ENCODE peak calls at places on chromosomes 11 and 22, in ten cellular contexts. M is cardiac fibroblast, L is fibroblast of villous mesenchyme, E is heart left ventricle, T is pancreas, W is foreskin fibroblast, Y is H1, I is adipocyte, H is PC-9, F is GM23338. N is an unnamed sample.
A peak's percentile ranks its signal among the peaks of the same experiment; 100 is the strongest.

GRCh38 chr11:12057299-12057980 is 49.0 kb upstream of the DKK3 start:
- DNase-seq in M (no peak), W (no peak), H (no peak), I (no peak), Y (no peak), F (no peak), T (no peak), L (no peak), E (no peak), N (no peak)

GRCh38 chr11:128891410-128891861 is 280 bp downstream of the KCNJ5 start:
- DNase-seq in L (peak; percentile 14), W (no peak), Y (peak; percentile 65), E (no peak), M (no peak), H (no peak), F (peak; percentile 40), I (no peak), T (peak; percentile 43), N (peak; percentile 75)

GRCh38 chr11:14819596-14819995 is 72.4 kb downstream of the CYP2R1 start:
- DNase-seq in Y (no peak), H (no peak), L (no peak), T (no peak), F (no peak), I (no peak), E (no peak), W (no peak), M (no peak), N (no peak)

GRCh38 chr11:111465400-111465799 is 46.8 kb downstream of the BTG4 start:
- DNase-seq in W (peak; percentile 76), M (no peak), I (peak; percentile 45), L (peak; percentile 33), F (no peak), T (no peak), Y (no peak), H (peak; percentile 52), E (no peak), N (no peak)

GRCh38 chr11:44018127-44018521 is 29.7 kb upstream of the ACCSL start:
- DNase-seq in L (no peak), M (no peak), T (peak; percentile 15), H (no peak), I (no peak), W (no peak), E (no peak), Y (peak; percentile 39), F (no peak), N (no peak)

GRCh38 chr22:46180370-46181137 is 30.2 kb downstream of the PPARA start:
- DNase-seq in Y (no peak), L (peak; percentile 10), E (no peak), M (peak; percentile 37), F (peak; percentile 29), W (no peak), H (no peak), T (no peak), I (peak; percentile 9), N (no peak)

GRCh38 chr11:65212226-65212801 is 30.6 kb downstream of the CAPN1 start:
- DNase-seq in M (peak; percentile 18), H (no peak), E (no peak), W (no peak), T (no peak), F (peak; percentile 46), L (peak; percentile 40), I (no peak), Y (no peak), N (peak; percentile 57)

GRCh38 chr22:26662160-26662559 is 4.8 kb downstream of the MIAT start:
- DNase-seq in E (no peak), L (no peak), T (no peak), H (no peak), W (no peak), F (no peak), Y (no peak), I (no peak), M (no peak), N (no peak)

GRCh38 chr22:22983123-22983522 is 87.2 kb upstream of the GNAZ start:
- DNase-seq in L (no peak), E (no peak), T (no peak), I (no peak), M (no peak), F (no peak), Y (no peak), W (no peak), H (no peak), N (no peak)

GRCh38 chr11:11958403-11958802 is 50.0 kb downstream of the DKK3 start:
- DNase-seq in F (no peak), H (no peak), Y (no peak), M (no peak), E (no peak), T (no peak), W (no peak), L (no peak), I (no peak), N (no peak)

GRCh38 chr11:109726061-109726460 is 304.1 kb downstream of the C11orf87 start:
- DNase-seq in T (no peak), M (no peak), F (no peak), Y (no peak), E (no peak), L (no peak), I (no peak), W (no peak), H (no peak), N (no peak)

DNA sequence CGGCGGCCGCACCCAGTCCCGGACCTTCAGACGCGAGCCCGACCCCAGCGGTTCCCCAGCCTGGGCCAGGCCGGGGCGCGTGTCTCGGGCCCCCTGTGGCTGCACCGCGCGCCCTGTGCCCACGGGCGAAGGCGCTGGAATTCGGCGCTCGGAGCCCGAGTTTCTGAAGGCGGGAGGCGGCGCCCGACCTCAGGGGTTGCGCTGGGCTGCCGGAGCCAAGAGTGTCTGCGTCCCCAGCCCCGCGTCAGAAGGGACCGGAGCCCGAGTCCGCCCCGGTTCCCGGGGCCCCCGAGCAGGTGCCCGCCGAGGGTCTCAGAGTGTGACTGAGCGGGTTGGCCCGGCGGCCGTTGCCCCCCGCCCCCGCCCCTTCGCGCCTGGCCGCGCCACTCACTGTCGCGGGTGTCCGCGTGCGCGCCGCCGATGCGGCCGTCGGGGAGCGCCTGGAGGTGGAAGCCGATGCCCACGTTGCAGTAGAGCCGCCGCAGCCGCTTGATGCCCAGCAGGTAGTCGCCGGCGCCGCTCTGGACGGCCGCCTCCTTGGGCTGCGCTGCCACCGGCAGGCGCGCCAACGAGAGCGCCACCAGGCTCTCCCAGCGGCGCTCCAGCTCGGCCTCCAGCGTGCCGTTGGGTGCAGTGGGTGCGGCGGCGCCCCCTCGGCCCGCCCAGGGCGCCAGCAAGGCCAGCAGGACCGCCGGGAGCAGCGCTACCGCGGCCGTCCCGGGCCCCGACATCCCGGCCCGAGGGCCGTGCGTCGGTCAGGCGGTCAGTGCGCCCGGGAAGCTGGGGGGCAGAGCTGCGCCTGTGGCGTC is 583 bp downstream of the FGF4 start:
- DNase-seq in F (peak; percentile 54), Y (peak; percentile 69), I (no peak), L (no peak), M (no peak), E (no peak), H (no peak), T (no peak), W (no peak), N (peak; percentile 80)
- H3K4me3 ChIP-seq in F (peak overlapping the region; percentile 60), Y (peak overlapping the region; percentile 60), I (no peak overlapping the region), L (no peak overlapping the region), M (no peak overlapping the region), E (no peak overlapping the region), H (no peak overlapping the region), T (no peak overlapping the region), W (no peak overlapping the region), N (no peak overlapping the region)

DNA sequence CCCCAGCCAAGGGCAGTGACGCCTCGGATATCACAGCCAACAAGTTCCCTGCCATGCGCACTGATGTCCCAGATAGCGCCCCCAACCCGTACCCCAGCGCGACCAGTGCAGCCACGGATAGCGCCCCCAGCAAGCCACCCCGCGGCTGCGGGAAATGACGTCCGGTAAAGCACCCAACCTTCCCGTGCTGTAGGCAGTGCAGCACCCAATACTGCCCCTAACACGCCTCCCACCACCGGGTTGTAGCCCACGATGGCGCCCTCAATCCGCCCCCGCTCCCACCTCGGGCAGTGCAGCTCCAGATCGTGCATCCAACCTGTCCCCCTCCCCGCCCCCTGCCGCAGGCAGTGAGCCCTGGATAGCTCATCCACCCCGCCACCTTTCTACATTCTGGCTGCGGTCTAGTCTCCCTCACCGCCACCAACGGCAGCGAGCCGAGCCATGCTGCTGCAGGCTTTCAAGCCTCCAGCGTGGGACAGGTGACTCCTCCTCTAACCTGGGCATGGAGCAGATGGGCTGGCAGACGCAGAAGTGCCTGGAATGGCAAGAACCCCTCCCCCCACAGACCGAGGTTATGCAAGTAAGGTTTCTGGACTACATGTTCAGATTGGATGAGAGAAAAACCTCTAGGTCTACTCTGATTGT is 540 bp downstream of the RFPL2 start:
- DNase-seq in I (no peak), L (no peak), T (no peak), H (no peak), M (no peak), F (peak; percentile 63), E (no peak), Y (peak; percentile 71), W (no peak), N (peak; percentile 86)
- H3K4me3 ChIP-seq in I (no peak overlapping the region), L (no peak overlapping the region), T (no peak overlapping the region), H (no peak overlapping the region), M (no peak overlapping the region), F (peak overlapping the region; percentile 56), E (peak overlapping the region; percentile 7), Y (peak overlapping the region; percentile 61), W (no peak overlapping the region), N (peak overlapping the region; percentile 85)

DNA sequence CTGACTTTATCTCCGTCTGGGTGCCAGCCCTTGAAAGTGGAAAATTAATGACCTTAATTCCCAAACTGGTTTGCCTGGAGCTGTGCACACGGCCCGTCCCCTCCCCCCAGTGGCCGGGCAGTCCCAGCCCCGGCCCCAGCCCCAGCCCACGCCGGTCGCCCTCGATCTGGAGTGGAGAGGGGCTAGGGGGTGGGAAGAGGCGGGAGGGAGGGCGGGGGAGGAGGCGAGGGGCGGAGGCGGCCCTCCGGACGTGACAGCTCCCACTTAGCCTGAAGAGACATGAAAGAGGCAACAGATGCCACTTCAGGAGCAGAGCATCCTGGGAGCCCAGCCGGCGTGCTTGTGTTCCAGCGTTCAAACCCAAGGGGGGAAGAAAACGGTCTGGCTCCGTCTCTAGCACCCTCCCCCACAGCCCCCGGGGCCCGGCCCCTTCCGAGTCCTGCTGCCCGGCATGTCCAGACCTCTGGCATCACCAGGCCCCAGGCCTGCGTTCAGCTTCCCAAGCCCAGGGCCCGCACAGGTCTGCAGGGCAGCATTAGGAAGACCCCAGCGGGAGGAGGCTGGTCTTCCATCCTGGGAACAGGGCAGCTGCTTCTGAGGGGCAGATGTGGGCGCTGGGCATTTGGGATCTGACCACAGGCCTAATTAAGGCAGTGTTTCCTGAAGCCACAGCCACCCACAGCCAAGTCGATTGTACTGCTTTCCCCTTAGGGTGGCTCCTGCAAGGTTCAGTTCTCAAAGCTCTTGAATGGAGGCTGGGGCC is 20.0 kb upstream of the LMO1 start:
- DNase-seq in E (no peak), L (no peak), Y (peak; percentile 74), F (peak; percentile 69), H (no peak), T (peak; percentile 38), M (no peak), W (no peak), I (no peak), N (peak; percentile 73)
- H3K4me3 ChIP-seq in E (peak overlapping the region; percentile 33), L (no peak overlapping the region), Y (peak overlapping the region; percentile 64), F (peak overlapping the region; percentile 73), H (no peak overlapping the region), T (no peak overlapping the region), M (no peak overlapping the region), W (no peak overlapping the region), I (no peak overlapping the region), N (peak overlapping the region; percentile 64)

DNA sequence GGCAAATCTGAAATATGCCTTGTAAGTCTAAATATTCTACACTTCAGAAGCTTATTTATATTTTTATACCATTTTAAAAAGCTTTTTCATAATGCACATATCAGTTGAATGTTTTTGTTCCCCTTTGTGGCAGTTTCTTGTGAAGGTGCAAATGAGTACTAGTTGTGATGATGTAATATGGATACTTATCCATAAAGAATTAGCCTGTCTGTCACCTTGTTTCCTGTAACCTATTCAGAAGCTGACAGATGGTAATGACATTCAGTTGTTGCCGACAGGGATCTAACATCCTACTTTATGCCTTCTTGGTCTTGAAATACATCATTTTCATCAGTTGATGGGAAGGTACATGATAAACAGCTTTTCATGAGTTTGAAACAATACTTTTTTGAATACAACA is 2.9 kb downstream of the QSER1 start:
- DNase-seq in F (no peak), E (no peak), W (no peak), H (no peak), M (no peak), T (no peak), Y (no peak), I (no peak), L (no peak), N (no peak)
- H3K4me3 ChIP-seq in F (peak overlapping the region; percentile 56), E (no peak overlapping the region), W (no peak overlapping the region), H (no peak overlapping the region), M (no peak overlapping the region), T (no peak overlapping the region), Y (peak overlapping the region; percentile 98), I (no peak overlapping the region), L (no peak overlapping the region), N (peak overlapping the region; percentile 91)

N was measured in endodermal cell.